ENCODE peak calls at places on chromosomes 6 and 20, in five cellular contexts. I is activated T-cell treated with anti-CD3 and anti-CD28 coated beads, Interleukin-2, amount 50 U/mL, for 4 hours; V is right lobe of liver; Q is choroid plexus epithelial cell; L is NCI-H1092 treated with DMSO at 0.1 percent for 48 hours. P is an unnamed sample.

GRCh38 chr6:32566957-32567356 is 22.7 kb downstream of the HLA-DRB1 start:
- DNase-seq in V (no peak), Q (no peak), I (no peak), L (no peak), P (peak; percentile 27)

GRCh38 chr6:159727717-159728440 is 573 bp downstream of the WTAP start:
- DNase-seq in I (no peak), V (no peak), Q (peak; percentile 42), L (peak; percentile 76), P (peak; percentile 70)

GRCh38 chr6:24412294-24412693 is 9.6 kb downstream of the MRS2 start:
- DNase-seq in Q (no peak), L (no peak), I (no peak), V (no peak), P (no peak)

GRCh38 chr20:59984551-59984950 is 26.3 kb downstream of the CDH26 start:
- DNase-seq in V (no peak), I (no peak), Q (no peak), L (no peak), P (no peak)

GRCh38 chr20:21397341-21398108 is at the start of gene NKX2-4:
- DNase-seq in I (no peak), V (no peak), L (peak; percentile 59), Q (no peak), P (no peak)

GRCh38 chr6:36827261-36828079 is 11.8 kb downstream of the CPNE5 start:
- DNase-seq in Q (peak; percentile 76), I (no peak), L (no peak), V (no peak), P (no peak)

GRCh38 chr20:52033313-52033712 is 158.3 kb downstream of the ZFP64 start:
- DNase-seq in I (no peak), V (no peak), Q (peak; percentile 56), L (no peak), P (peak; percentile 49)

GRCh38 chr6:68343901-68344300 is 291.2 kb upstream of the ADGRB3 start:
- DNase-seq in V (no peak), Q (peak; percentile 74), L (peak; percentile 39), I (no peak), P (peak; percentile 88)

GRCh38 chr6:73604461-73604860 is 49.3 kb downstream of the SLC17A5 start:
- DNase-seq in L (no peak), Q (no peak), I (no peak), V (no peak), P (no peak)